ENCODE peak calls at places on chromosomes 6 and 20, in seven cellular contexts. One of them, this sample, is unnamed.

GRCh38 chr6:10695086-10695657 is 400 bp downstream of the PAK1IP1 start:
- DNase-seq in osteocyte: no peak
- DNase-seq in gastrocnemius medialis: no peak
- DNase-seq in pancreas: no peak
- DNase-seq in lower leg skin: no peak
- DNase-seq in spleen: no peak
- DNase-seq in body of pancreas: no peak
- DNase-seq in this sample: no peak

GRCh38 chr6:16591681-16592549 is 169.3 kb downstream of the ATXN1 start:
- DNase-seq in osteocyte: no peak
- DNase-seq in gastrocnemius medialis: no peak
- DNase-seq in pancreas: no peak
- DNase-seq in lower leg skin: no peak
- DNase-seq in spleen: no peak
- DNase-seq in body of pancreas: no peak
- DNase-seq in this sample: no peak

GRCh38 chr20:20195011-20195705 is 142.8 kb downstream of the CFAP61 start:
- DNase-seq in osteocyte: no peak
- DNase-seq in gastrocnemius medialis: no peak
- DNase-seq in pancreas: no peak
- DNase-seq in lower leg skin: no peak
- DNase-seq in spleen: no peak
- DNase-seq in body of pancreas: no peak
- DNase-seq in this sample: no peak

GRCh38 chr6:113120214-113120576 is 737.0 kb upstream of the MARCKS start:
- DNase-seq in osteocyte: no peak
- DNase-seq in gastrocnemius medialis: no peak
- DNase-seq in pancreas: no peak
- DNase-seq in lower leg skin: no peak
- DNase-seq in spleen: no peak
- DNase-seq in body of pancreas: no peak
- DNase-seq in this sample: no peak

GRCh38 chr6:159084493-159085091 is 39.8 kb upstream of the TAGAP start:
- DNase-seq in osteocyte: no peak
- DNase-seq in gastrocnemius medialis: no peak
- DNase-seq in pancreas: no peak
- DNase-seq in lower leg skin: no peak
- DNase-seq in spleen: no peak
- DNase-seq in body of pancreas: no peak
- DNase-seq in this sample: no peak

GRCh38 chr20:38343107-38343797 is 3.0 kb upstream of the LBP start:
- DNase-seq in osteocyte: no peak
- DNase-seq in gastrocnemius medialis: no peak
- DNase-seq in pancreas: no peak
- DNase-seq in lower leg skin: no peak
- DNase-seq in spleen: no peak
- DNase-seq in body of pancreas: no peak
- DNase-seq in this sample: no peak

GRCh38 chr20:17972121-17972520 is 3.3 kb downstream of the MGME1 start:
- DNase-seq in osteocyte: no peak
- DNase-seq in gastrocnemius medialis: no peak
- DNase-seq in pancreas: no peak
- DNase-seq in lower leg skin: no peak
- DNase-seq in spleen: no peak
- DNase-seq in body of pancreas: no peak
- DNase-seq in this sample: no peak

GRCh38 chr6:2307794-2308193 is 62.4 kb upstream of the GMDS start:
- DNase-seq in osteocyte: no peak
- DNase-seq in gastrocnemius medialis: no peak
- DNase-seq in pancreas: no peak
- DNase-seq in lower leg skin: no peak
- DNase-seq in spleen: no peak
- DNase-seq in body of pancreas: no peak
- DNase-seq in this sample: no peak

GRCh38 chr6:159934181-159934580 is 34.7 kb upstream of the IGF2R start:
- DNase-seq in osteocyte: peak
- DNase-seq in gastrocnemius medialis: no peak
- DNase-seq in pancreas: no peak
- DNase-seq in lower leg skin: no peak
- DNase-seq in spleen: no peak
- DNase-seq in body of pancreas: no peak
- DNase-seq in this sample: no peak

GRCh38 chr6:112636650-112637260 is 289.6 kb downstream of the RFPL4B start:
- DNase-seq in osteocyte: no peak
- DNase-seq in gastrocnemius medialis: no peak
- DNase-seq in pancreas: no peak
- DNase-seq in lower leg skin: no peak
- DNase-seq in spleen: no peak
- DNase-seq in body of pancreas: no peak
- DNase-seq in this sample: no peak

GRCh38 chr6:104711371-104711770 is 148.3 kb downstream of the HACE1 start:
- DNase-seq in osteocyte: no peak
- DNase-seq in gastrocnemius medialis: no peak
- DNase-seq in pancreas: no peak
- DNase-seq in lower leg skin: no peak
- DNase-seq in spleen: no peak
- DNase-seq in body of pancreas: no peak
- DNase-seq in this sample: no peak

GRCh38 chr6:53829698-53830221 is 35.0 kb downstream of the LRRC1 start:
- DNase-seq in osteocyte: no peak
- DNase-seq in gastrocnemius medialis: no peak
- DNase-seq in pancreas: no peak
- DNase-seq in lower leg skin: no peak
- DNase-seq in spleen: no peak
- DNase-seq in body of pancreas: no peak
- DNase-seq in this sample: no peak

GRCh38 chr6:42740725-42741124 is 5.2 kb downstream of the TBCC start:
- DNase-seq in osteocyte: no peak
- DNase-seq in gastrocnemius medialis: no peak
- DNase-seq in pancreas: no peak
- DNase-seq in lower leg skin: no peak
- DNase-seq in spleen: no peak
- DNase-seq in body of pancreas: no peak
- DNase-seq in this sample: no peak

GRCh38 chr6:127637830-127638229 is 60.9 kb downstream of the C6orf58 start:
- DNase-seq in osteocyte: no peak
- DNase-seq in gastrocnemius medialis: no peak
- DNase-seq in pancreas: no peak
- DNase-seq in lower leg skin: no peak
- DNase-seq in spleen: no peak
- DNase-seq in body of pancreas: no peak
- DNase-seq in this sample: no peak

GRCh38 chr6:136728033-136728939 is 64.0 kb downstream of the MAP3K5 start:
- DNase-seq in osteocyte: no peak
- DNase-seq in gastrocnemius medialis: no peak
- DNase-seq in pancreas: no peak
- DNase-seq in lower leg skin: no peak
- DNase-seq in spleen: no peak
- DNase-seq in body of pancreas: no peak
- DNase-seq in this sample: no peak

GRCh38 chr6:7236312-7237209 is 76.4 kb downstream of the SSR1 start:
- DNase-seq in osteocyte: no peak
- DNase-seq in gastrocnemius medialis: peak
- DNase-seq in pancreas: peak
- DNase-seq in lower leg skin: no peak
- DNase-seq in spleen: no peak
- DNase-seq in body of pancreas: peak
- DNase-seq in this sample: no peak

GRCh38 chr20:39935921-39936320 is 753.1 kb downstream of the MAFB start:
- DNase-seq in osteocyte: no peak
- DNase-seq in gastrocnemius medialis: no peak
- DNase-seq in pancreas: no peak
- DNase-seq in lower leg skin: no peak
- DNase-seq in spleen: no peak
- DNase-seq in body of pancreas: no peak
- DNase-seq in this sample: no peak

GRCh38 chr20:20979934-20980333 is 126.2 kb downstream of the LINC00237 start:
- DNase-seq in osteocyte: no peak
- DNase-seq in gastrocnemius medialis: no peak
- DNase-seq in pancreas: no peak
- DNase-seq in lower leg skin: no peak
- DNase-seq in spleen: no peak
- DNase-seq in body of pancreas: no peak
- DNase-seq in this sample: no peak

GRCh38 chr6:126063512-126064146 is 77.3 kb downstream of the TRMT11 start:
- DNase-seq in osteocyte: no peak
- DNase-seq in gastrocnemius medialis: no peak
- DNase-seq in pancreas: no peak
- DNase-seq in lower leg skin: no peak
- DNase-seq in spleen: no peak
- DNase-seq in body of pancreas: no peak
- DNase-seq in this sample: no peak

DNA sequence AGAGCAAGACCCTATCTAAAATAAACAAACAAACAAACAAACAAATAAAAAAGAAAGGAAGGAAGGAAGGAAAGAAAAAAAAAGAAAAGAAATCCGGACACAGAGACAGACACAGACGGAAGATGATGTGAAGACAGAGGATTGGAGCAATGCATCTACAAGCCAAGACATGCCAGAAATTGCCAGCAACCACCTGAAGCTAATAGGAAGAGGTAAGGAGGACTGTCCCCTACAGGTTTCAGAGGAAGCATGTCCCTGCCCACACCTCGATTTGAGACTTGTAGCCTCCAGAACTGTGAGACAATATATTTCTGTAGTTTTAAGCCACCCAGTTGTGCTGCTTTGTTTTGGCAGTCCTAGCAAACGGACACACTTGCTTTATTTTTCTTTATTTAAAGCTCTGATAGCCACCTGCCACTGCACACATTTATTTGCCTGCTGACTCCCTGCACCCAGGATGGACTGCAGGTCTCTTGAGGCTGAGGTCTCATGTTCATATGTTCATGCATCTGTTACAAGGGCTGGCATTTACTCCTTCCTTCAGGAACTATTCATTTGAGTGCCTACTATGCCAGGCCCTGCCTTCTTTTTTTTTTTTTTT is 20.7 kb upstream of the ZMYND8 start:
- DNase-seq in osteocyte: no peak
- DNase-seq in gastrocnemius medialis: no peak
- DNase-seq in pancreas: no peak
- DNase-seq in lower leg skin: no peak
- DNase-seq in spleen: no peak
- DNase-seq in body of pancreas: no peak
- DNase-seq in this sample: no peak
- TF ChIP-seq CTCF in osteocyte: no peak
- TF ChIP-seq CTCF in gastrocnemius medialis: no peak
- TF ChIP-seq CTCF in pancreas: no peak
- TF ChIP-seq CTCF in lower leg skin: no peak
- TF ChIP-seq CTCF in spleen: no peak
- TF ChIP-seq CTCF in body of pancreas: no peak
- TF ChIP-seq CTCF in this sample: no peak

GRCh38 chr20:34706022-34706875 is 2.1 kb downstream of the TP53INP2 start:
- DNase-seq in osteocyte: no peak
- DNase-seq in gastrocnemius medialis: no peak
- DNase-seq in pancreas: no peak
- DNase-seq in lower leg skin: no peak
- DNase-seq in spleen: no peak
- DNase-seq in body of pancreas: no peak
- DNase-seq in this sample: no peak

GRCh38 chr20:34704177-34705007 is at the start of gene TP53INP2:
- DNase-seq in osteocyte: peak
- DNase-seq in gastrocnemius medialis: peak
- DNase-seq in pancreas: peak
- DNase-seq in lower leg skin: peak
- DNase-seq in spleen: peak
- DNase-seq in body of pancreas: peak
- DNase-seq in this sample: peak

GRCh38 chr20:34705008-34705382 is 851 bp downstream of the TP53INP2 start:
- DNase-seq in osteocyte: no peak
- DNase-seq in gastrocnemius medialis: no peak
- DNase-seq in pancreas: no peak
- DNase-seq in lower leg skin: no peak
- DNase-seq in spleen: no peak
- DNase-seq in body of pancreas: no peak
- DNase-seq in this sample: no peak

GRCh38 chr20:34706912-34707784 is 3.0 kb downstream of the TP53INP2 start:
- DNase-seq in osteocyte: no peak
- DNase-seq in gastrocnemius medialis: peak
- DNase-seq in pancreas: no peak
- DNase-seq in lower leg skin: no peak
- DNase-seq in spleen: no peak
- DNase-seq in body of pancreas: no peak
- DNase-seq in this sample: no peak

GRCh38 chr20:34705383-34706021 is 1.4 kb downstream of the TP53INP2 start:
- DNase-seq in osteocyte: no peak
- DNase-seq in gastrocnemius medialis: peak
- DNase-seq in pancreas: peak
- DNase-seq in lower leg skin: no peak
- DNase-seq in spleen: no peak
- DNase-seq in body of pancreas: no peak
- DNase-seq in this sample: no peak
- TF ChIP-seq CTCF in osteocyte: no peak
- TF ChIP-seq CTCF in gastrocnemius medialis: no peak
- TF ChIP-seq CTCF in pancreas: no peak
- TF ChIP-seq CTCF in lower leg skin: no peak
- TF ChIP-seq CTCF in spleen: no peak
- TF ChIP-seq CTCF in body of pancreas: peak
- TF ChIP-seq CTCF in this sample: no peak

GRCh38 chr6:93036835-93037234 is 382.5 kb downstream of the EPHA7 start:
- DNase-seq in osteocyte: no peak
- DNase-seq in gastrocnemius medialis: no peak
- DNase-seq in pancreas: no peak
- DNase-seq in lower leg skin: no peak
- DNase-seq in spleen: no peak
- DNase-seq in body of pancreas: no peak
- DNase-seq in this sample: no peak
- TF ChIP-seq CTCF in osteocyte: peak
- TF ChIP-seq CTCF in gastrocnemius medialis: no peak
- TF ChIP-seq CTCF in pancreas: no peak
- TF ChIP-seq CTCF in lower leg skin: no peak
- TF ChIP-seq CTCF in spleen: no peak
- TF ChIP-seq CTCF in body of pancreas: no peak
- TF ChIP-seq CTCF in this sample: no peak

DNA sequence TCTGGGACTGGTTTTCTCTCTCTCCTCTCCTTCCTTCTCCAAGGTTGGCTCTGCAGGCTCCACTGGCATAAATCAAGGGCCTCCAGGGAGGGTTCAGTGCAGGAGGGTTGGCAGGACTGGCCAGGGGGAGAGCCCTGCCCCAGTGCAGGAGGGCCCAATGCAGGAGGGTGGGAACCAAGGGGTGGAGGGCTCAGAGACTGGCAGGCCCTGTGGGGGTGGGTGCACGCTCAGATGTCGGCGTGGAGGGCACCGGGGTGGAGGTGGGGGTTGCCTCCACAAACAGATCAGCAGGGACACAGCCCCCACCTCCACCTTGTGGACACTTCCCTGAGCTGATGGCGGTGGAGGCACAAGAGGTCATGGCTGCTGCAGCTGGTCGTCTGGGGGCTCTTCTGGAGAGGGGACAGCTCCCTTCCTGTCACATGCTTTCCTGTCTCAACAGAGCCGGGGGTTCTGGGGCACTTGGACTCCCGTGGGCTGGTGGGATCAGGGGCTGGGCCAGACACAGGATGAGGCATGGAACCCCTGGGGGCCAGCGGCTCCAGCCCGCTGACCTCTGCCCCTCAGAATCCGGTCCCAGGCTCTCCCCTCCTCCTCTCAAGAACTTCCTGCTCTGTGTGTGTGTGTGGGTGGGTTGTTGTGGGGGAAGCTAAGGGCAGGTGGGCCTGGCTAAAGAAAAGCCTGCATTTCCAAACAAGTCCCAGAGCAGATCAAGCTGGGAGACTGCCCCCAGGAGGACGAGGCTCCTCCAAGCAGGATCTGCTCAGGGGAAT is 2.7 kb upstream of the ABHD16B start:
- DNase-seq in osteocyte: no peak
- DNase-seq in gastrocnemius medialis: no peak
- DNase-seq in pancreas: no peak
- DNase-seq in lower leg skin: no peak
- DNase-seq in spleen: peak
- DNase-seq in body of pancreas: no peak
- DNase-seq in this sample: no peak
- TF ChIP-seq CTCF in osteocyte: peak
- TF ChIP-seq CTCF in gastrocnemius medialis: peak
- TF ChIP-seq CTCF in pancreas: no peak
- TF ChIP-seq CTCF in lower leg skin: no peak
- TF ChIP-seq CTCF in spleen: peak
- TF ChIP-seq CTCF in body of pancreas: no peak
- TF ChIP-seq CTCF in this sample: no peak